ENCODE peak calls at places on chromosomes 5 and 9, in five cellular contexts. One of them, this sample, is unnamed.

GRCh38 chr9:96487949-96488348 is 38.0 kb downstream of the HABP4 start:
- DNase-seq in stimulated activated CD4-positive, alpha-beta T cell treated with anti-CD3 and anti-CD28 coated beads, Interleukin-12 subunit alpha, Interleukin-12 subunit beta, amount 100 ng/mL, for 48 hours: no peak
- DNase-seq in COR-L47: no peak
- DNase-seq in Right ventricle myocardium superior: no peak
- DNase-seq in NAMALWA: no peak
- DNase-seq in this sample: no peak

GRCh38 chr5:2173067-2173466 is 290.3 kb upstream of the IRX4 start:
- DNase-seq in stimulated activated CD4-positive, alpha-beta T cell treated with anti-CD3 and anti-CD28 coated beads, Interleukin-12 subunit alpha, Interleukin-12 subunit beta, amount 100 ng/mL, for 48 hours: no peak
- DNase-seq in COR-L47: no peak
- DNase-seq in Right ventricle myocardium superior: no peak
- DNase-seq in NAMALWA: no peak
- DNase-seq in this sample: no peak

GRCh38 chr9:128937310-128938165 is 9.9 kb downstream of the DOLK start:
- DNase-seq in stimulated activated CD4-positive, alpha-beta T cell treated with anti-CD3 and anti-CD28 coated beads, Interleukin-12 subunit alpha, Interleukin-12 subunit beta, amount 100 ng/mL, for 48 hours: no peak
- DNase-seq in COR-L47: no peak
- DNase-seq in Right ventricle myocardium superior: no peak
- DNase-seq in NAMALWA: no peak
- DNase-seq in this sample: peak

GRCh38 chr5:174065528-174066189 is 20.2 kb downstream of the NSG2 start:
- DNase-seq in stimulated activated CD4-positive, alpha-beta T cell treated with anti-CD3 and anti-CD28 coated beads, Interleukin-12 subunit alpha, Interleukin-12 subunit beta, amount 100 ng/mL, for 48 hours: no peak
- DNase-seq in COR-L47: no peak
- DNase-seq in Right ventricle myocardium superior: no peak
- DNase-seq in NAMALWA: no peak
- DNase-seq in this sample: no peak

GRCh38 chr9:127557466-127557869 is 54.6 kb upstream of the STXBP1 start:
- DNase-seq in stimulated activated CD4-positive, alpha-beta T cell treated with anti-CD3 and anti-CD28 coated beads, Interleukin-12 subunit alpha, Interleukin-12 subunit beta, amount 100 ng/mL, for 48 hours: no peak
- DNase-seq in COR-L47: peak
- DNase-seq in Right ventricle myocardium superior: peak
- DNase-seq in NAMALWA: no peak
- DNase-seq in this sample: no peak

GRCh38 chr9:126329476-126330275 is 3.0 kb downstream of the MVB12B start:
- DNase-seq in stimulated activated CD4-positive, alpha-beta T cell treated with anti-CD3 and anti-CD28 coated beads, Interleukin-12 subunit alpha, Interleukin-12 subunit beta, amount 100 ng/mL, for 48 hours: no peak
- DNase-seq in COR-L47: no peak
- DNase-seq in Right ventricle myocardium superior: no peak
- DNase-seq in NAMALWA: no peak
- DNase-seq in this sample: no peak

GRCh38 chr9:83620841-83621636 is 1.9 kb upstream of the IDNK start:
- DNase-seq in stimulated activated CD4-positive, alpha-beta T cell treated with anti-CD3 and anti-CD28 coated beads, Interleukin-12 subunit alpha, Interleukin-12 subunit beta, amount 100 ng/mL, for 48 hours: no peak
- DNase-seq in COR-L47: peak
- DNase-seq in Right ventricle myocardium superior: no peak
- DNase-seq in NAMALWA: peak
- DNase-seq in this sample: no peak

GRCh38 chr5:43889238-43889637 is 286.3 kb downstream of the NNT start:
- DNase-seq in stimulated activated CD4-positive, alpha-beta T cell treated with anti-CD3 and anti-CD28 coated beads, Interleukin-12 subunit alpha, Interleukin-12 subunit beta, amount 100 ng/mL, for 48 hours: no peak
- DNase-seq in COR-L47: no peak
- DNase-seq in Right ventricle myocardium superior: no peak
- DNase-seq in NAMALWA: no peak
- DNase-seq in this sample: no peak

GRCh38 chr5:137071941-137072340 is 427.2 kb downstream of the SPOCK1 start:
- DNase-seq in stimulated activated CD4-positive, alpha-beta T cell treated with anti-CD3 and anti-CD28 coated beads, Interleukin-12 subunit alpha, Interleukin-12 subunit beta, amount 100 ng/mL, for 48 hours: no peak
- DNase-seq in COR-L47: no peak
- DNase-seq in Right ventricle myocardium superior: no peak
- DNase-seq in NAMALWA: no peak
- DNase-seq in this sample: no peak

GRCh38 chr5:34655354-34655991 is 655 bp upstream of the RAI14 start:
- DNase-seq in stimulated activated CD4-positive, alpha-beta T cell treated with anti-CD3 and anti-CD28 coated beads, Interleukin-12 subunit alpha, Interleukin-12 subunit beta, amount 100 ng/mL, for 48 hours: peak
- DNase-seq in COR-L47: peak
- DNase-seq in Right ventricle myocardium superior: no peak
- DNase-seq in NAMALWA: no peak
- DNase-seq in this sample: no peak

GRCh38 chr5:146751781-146752401 is 126.7 kb downstream of the PPP2R2B start:
- DNase-seq in stimulated activated CD4-positive, alpha-beta T cell treated with anti-CD3 and anti-CD28 coated beads, Interleukin-12 subunit alpha, Interleukin-12 subunit beta, amount 100 ng/mL, for 48 hours: peak
- DNase-seq in COR-L47: no peak
- DNase-seq in Right ventricle myocardium superior: no peak
- DNase-seq in NAMALWA: no peak
- DNase-seq in this sample: no peak

GRCh38 chr9:36637491-36638270 is 65.0 kb downstream of the MELK start:
- DNase-seq in stimulated activated CD4-positive, alpha-beta T cell treated with anti-CD3 and anti-CD28 coated beads, Interleukin-12 subunit alpha, Interleukin-12 subunit beta, amount 100 ng/mL, for 48 hours: no peak
- DNase-seq in COR-L47: no peak
- DNase-seq in Right ventricle myocardium superior: no peak
- DNase-seq in NAMALWA: peak
- DNase-seq in this sample: no peak